ENCODE peak calls at places on chromosomes 13 and 19, in seven cellular contexts. One of them, this sample, is unnamed.

GRCh38 chr19:49502866-49503581 is 6.8 kb downstream of the RPS11 start:
- DNase-seq in ecto neural progenitor cell: no peak
- DNase-seq in HEK293T: peak
- DNase-seq in stimulated activated CD4-positive, alpha-beta T cell treated with anti-CD3 and anti-CD28 coated beads, Interleukin-4, amount 100 ng/mL, for 48 hours: no peak
- DNase-seq in lower leg skin: peak
- DNase-seq in psoas muscle: no peak
- DNase-seq in neuronal stem cell: no peak
- DNase-seq in this sample: no peak

GRCh38 chr13:47306991-47307390 is 410.1 kb upstream of the HTR2A start:
- DNase-seq in HEK293T: no peak
- DNase-seq in ecto neural progenitor cell: no peak
- DNase-seq in stimulated activated CD4-positive, alpha-beta T cell treated with anti-CD3 and anti-CD28 coated beads, Interleukin-4, amount 100 ng/mL, for 48 hours: no peak
- DNase-seq in neuronal stem cell: no peak
- DNase-seq in psoas muscle: no peak
- DNase-seq in lower leg skin: no peak
- DNase-seq in this sample: no peak

GRCh38 chr13:97878421-97879375 is 74.8 kb upstream of the IPO5 start:
- DNase-seq in HEK293T: no peak
- DNase-seq in psoas muscle: no peak
- DNase-seq in neuronal stem cell: no peak
- DNase-seq in stimulated activated CD4-positive, alpha-beta T cell treated with anti-CD3 and anti-CD28 coated beads, Interleukin-4, amount 100 ng/mL, for 48 hours: no peak
- DNase-seq in lower leg skin: no peak
- DNase-seq in ecto neural progenitor cell: no peak
- DNase-seq in this sample: no peak

GRCh38 chr13:62482351-62482750 is 1066.7 kb upstream of the PCDH20 start:
- DNase-seq in psoas muscle: no peak
- DNase-seq in stimulated activated CD4-positive, alpha-beta T cell treated with anti-CD3 and anti-CD28 coated beads, Interleukin-4, amount 100 ng/mL, for 48 hours: no peak
- DNase-seq in neuronal stem cell: no peak
- DNase-seq in ecto neural progenitor cell: no peak
- DNase-seq in lower leg skin: no peak
- DNase-seq in HEK293T: no peak
- DNase-seq in this sample: no peak

GRCh38 chr13:32022292-32022691 is 9.3 kb upstream of the FRY start:
- DNase-seq in lower leg skin: no peak
- DNase-seq in HEK293T: no peak
- DNase-seq in psoas muscle: no peak
- DNase-seq in ecto neural progenitor cell: no peak
- DNase-seq in neuronal stem cell: no peak
- DNase-seq in stimulated activated CD4-positive, alpha-beta T cell treated with anti-CD3 and anti-CD28 coated beads, Interleukin-4, amount 100 ng/mL, for 48 hours: no peak
- DNase-seq in this sample: no peak

GRCh38 chr19:44661205-44661604 is 10.1 kb upstream of the CEACAM19 start:
- DNase-seq in lower leg skin: no peak
- DNase-seq in HEK293T: no peak
- DNase-seq in ecto neural progenitor cell: no peak
- DNase-seq in stimulated activated CD4-positive, alpha-beta T cell treated with anti-CD3 and anti-CD28 coated beads, Interleukin-4, amount 100 ng/mL, for 48 hours: no peak
- DNase-seq in psoas muscle: no peak
- DNase-seq in neuronal stem cell: no peak
- DNase-seq in this sample: no peak

GRCh38 chr19:5251096-5252065 is 89.2 kb downstream of the PTPRS start:
- DNase-seq in HEK293T: no peak
- DNase-seq in neuronal stem cell: no peak
- DNase-seq in psoas muscle: no peak
- DNase-seq in lower leg skin: no peak
- DNase-seq in ecto neural progenitor cell: no peak
- DNase-seq in stimulated activated CD4-positive, alpha-beta T cell treated with anti-CD3 and anti-CD28 coated beads, Interleukin-4, amount 100 ng/mL, for 48 hours: no peak
- DNase-seq in this sample: no peak

GRCh38 chr19:3617463-3617862 is 9.1 kb downstream of the CACTIN start:
- DNase-seq in psoas muscle: no peak
- DNase-seq in ecto neural progenitor cell: no peak
- DNase-seq in HEK293T: no peak
- DNase-seq in lower leg skin: no peak
- DNase-seq in stimulated activated CD4-positive, alpha-beta T cell treated with anti-CD3 and anti-CD28 coated beads, Interleukin-4, amount 100 ng/mL, for 48 hours: no peak
- DNase-seq in neuronal stem cell: no peak
- DNase-seq in this sample: no peak

GRCh38 chr19:3163230-3163886 is 15.2 kb upstream of the S1PR4 start:
- DNase-seq in psoas muscle: peak
- DNase-seq in ecto neural progenitor cell: peak
- DNase-seq in neuronal stem cell: peak
- DNase-seq in HEK293T: peak
- DNase-seq in lower leg skin: no peak
- DNase-seq in stimulated activated CD4-positive, alpha-beta T cell treated with anti-CD3 and anti-CD28 coated beads, Interleukin-4, amount 100 ng/mL, for 48 hours: peak
- DNase-seq in this sample: peak

GRCh38 chr19:19342086-19343015 is 21.7 kb downstream of the MAU2 start:
- DNase-seq in psoas muscle: peak
- DNase-seq in stimulated activated CD4-positive, alpha-beta T cell treated with anti-CD3 and anti-CD28 coated beads, Interleukin-4, amount 100 ng/mL, for 48 hours: no peak
- DNase-seq in lower leg skin: no peak
- DNase-seq in HEK293T: peak
- DNase-seq in ecto neural progenitor cell: peak
- DNase-seq in neuronal stem cell: peak
- DNase-seq in this sample: peak

GRCh38 chr19:51607920-51608562 is 22.2 kb downstream of the SIGLEC5 start:
- DNase-seq in stimulated activated CD4-positive, alpha-beta T cell treated with anti-CD3 and anti-CD28 coated beads, Interleukin-4, amount 100 ng/mL, for 48 hours: peak
- DNase-seq in lower leg skin: peak
- DNase-seq in HEK293T: peak
- DNase-seq in ecto neural progenitor cell: peak
- DNase-seq in neuronal stem cell: peak
- DNase-seq in psoas muscle: peak
- DNase-seq in this sample: peak

GRCh38 chr13:65090191-65090590 is 2139.9 kb downstream of the PCDH9 start:
- DNase-seq in HEK293T: no peak
- DNase-seq in stimulated activated CD4-positive, alpha-beta T cell treated with anti-CD3 and anti-CD28 coated beads, Interleukin-4, amount 100 ng/mL, for 48 hours: no peak
- DNase-seq in lower leg skin: no peak
- DNase-seq in neuronal stem cell: no peak
- DNase-seq in psoas muscle: no peak
- DNase-seq in ecto neural progenitor cell: no peak
- DNase-seq in this sample: no peak

GRCh38 chr19:39194832-39195542 is 1.8 kb upstream of the NCCRP1 start:
- DNase-seq in psoas muscle: no peak
- DNase-seq in HEK293T: no peak
- DNase-seq in neuronal stem cell: no peak
- DNase-seq in stimulated activated CD4-positive, alpha-beta T cell treated with anti-CD3 and anti-CD28 coated beads, Interleukin-4, amount 100 ng/mL, for 48 hours: no peak
- DNase-seq in ecto neural progenitor cell: no peak
- DNase-seq in lower leg skin: no peak
- DNase-seq in this sample: no peak

GRCh38 chr13:44573790-44574465 is 2.2 kb downstream of the TSC22D1 start:
- DNase-seq in neuronal stem cell: no peak
- DNase-seq in HEK293T: peak
- DNase-seq in psoas muscle: peak
- DNase-seq in stimulated activated CD4-positive, alpha-beta T cell treated with anti-CD3 and anti-CD28 coated beads, Interleukin-4, amount 100 ng/mL, for 48 hours: no peak
- DNase-seq in ecto neural progenitor cell: no peak
- DNase-seq in lower leg skin: no peak
- DNase-seq in this sample: no peak

GRCh38 chr19:38183227-38183914 is 40.7 kb downstream of the DPF1 start:
- DNase-seq in HEK293T: no peak
- DNase-seq in stimulated activated CD4-positive, alpha-beta T cell treated with anti-CD3 and anti-CD28 coated beads, Interleukin-4, amount 100 ng/mL, for 48 hours: no peak
- DNase-seq in lower leg skin: no peak
- DNase-seq in ecto neural progenitor cell: peak
- DNase-seq in psoas muscle: peak
- DNase-seq in neuronal stem cell: peak
- DNase-seq in this sample: no peak

GRCh38 chr13:85373322-85373721 is 425.9 kb downstream of the SLITRK6 start:
- DNase-seq in stimulated activated CD4-positive, alpha-beta T cell treated with anti-CD3 and anti-CD28 coated beads, Interleukin-4, amount 100 ng/mL, for 48 hours: no peak
- DNase-seq in psoas muscle: no peak
- DNase-seq in neuronal stem cell: no peak
- DNase-seq in ecto neural progenitor cell: no peak
- DNase-seq in lower leg skin: no peak
- DNase-seq in HEK293T: no peak
- DNase-seq in this sample: no peak

GRCh38 chr13:51234676-51235075 is 12.5 kb downstream of the FAM124A start:
- DNase-seq in neuronal stem cell: no peak
- DNase-seq in psoas muscle: no peak
- DNase-seq in stimulated activated CD4-positive, alpha-beta T cell treated with anti-CD3 and anti-CD28 coated beads, Interleukin-4, amount 100 ng/mL, for 48 hours: no peak
- DNase-seq in ecto neural progenitor cell: no peak
- DNase-seq in HEK293T: no peak
- DNase-seq in lower leg skin: no peak
- DNase-seq in this sample: no peak

This sample was measured in lung.